ENCODE peak calls at places on chromosome 21, in five cellular contexts. One of them, this sample, is unnamed.
A peak's percentile ranks its signal among the peaks of the same experiment; 100 is the strongest.

GRCh38 chr21:38958940-38959685 is 153.4 kb downstream of the ETS2 start:
- DNase-seq in colonic mucosa: peak; percentile 62
- DNase-seq in nephron progenitor cell: no peak
- DNase-seq in stimulated activated CD4-positive, alpha-beta T cell treated with anti-CD3 and anti-CD28 coated beads, Interleukin-12 subunit alpha, Interleukin-12 subunit beta, amount 100 ng/mL, for 4 hours: no peak
- DNase-seq in NCI-H1105 treated with DMSO at 0.1 percent for 48 hours: no peak
- DNase-seq in this sample: no peak

GRCh38 chr21:45448810-45449657 is 44.1 kb downstream of the COL18A1 start:
- DNase-seq in colonic mucosa: no peak
- DNase-seq in nephron progenitor cell: peak; percentile 30
- DNase-seq in stimulated activated CD4-positive, alpha-beta T cell treated with anti-CD3 and anti-CD28 coated beads, Interleukin-12 subunit alpha, Interleukin-12 subunit beta, amount 100 ng/mL, for 4 hours: no peak
- DNase-seq in NCI-H1105 treated with DMSO at 0.1 percent for 48 hours: no peak
- DNase-seq in this sample: no peak

GRCh38 chr21:26572668-26573381 is at the start of gene CYYR1:
- DNase-seq in colonic mucosa: no peak
- DNase-seq in nephron progenitor cell: peak; percentile 83
- DNase-seq in stimulated activated CD4-positive, alpha-beta T cell treated with anti-CD3 and anti-CD28 coated beads, Interleukin-12 subunit alpha, Interleukin-12 subunit beta, amount 100 ng/mL, for 4 hours: no peak
- DNase-seq in NCI-H1105 treated with DMSO at 0.1 percent for 48 hours: no peak
- DNase-seq in this sample: no peak

GRCh38 chr21:46150073-46150472 is 5.3 kb downstream of the FTCD start:
- DNase-seq in colonic mucosa: no peak
- DNase-seq in nephron progenitor cell: peak; percentile 3
- DNase-seq in stimulated activated CD4-positive, alpha-beta T cell treated with anti-CD3 and anti-CD28 coated beads, Interleukin-12 subunit alpha, Interleukin-12 subunit beta, amount 100 ng/mL, for 4 hours: no peak
- DNase-seq in NCI-H1105 treated with DMSO at 0.1 percent for 48 hours: no peak
- DNase-seq in this sample: no peak

GRCh38 chr21:33401617-33401967 is 1.6 kb upstream of the IFNGR2 start:
- DNase-seq in colonic mucosa: no peak
- DNase-seq in nephron progenitor cell: no peak
- DNase-seq in stimulated activated CD4-positive, alpha-beta T cell treated with anti-CD3 and anti-CD28 coated beads, Interleukin-12 subunit alpha, Interleukin-12 subunit beta, amount 100 ng/mL, for 4 hours: no peak
- DNase-seq in NCI-H1105 treated with DMSO at 0.1 percent for 48 hours: no peak
- DNase-seq in this sample: no peak

GRCh38 chr21:46517361-46517760 is 58.7 kb downstream of the DIP2A start:
- DNase-seq in colonic mucosa: no peak
- DNase-seq in nephron progenitor cell: no peak
- DNase-seq in stimulated activated CD4-positive, alpha-beta T cell treated with anti-CD3 and anti-CD28 coated beads, Interleukin-12 subunit alpha, Interleukin-12 subunit beta, amount 100 ng/mL, for 4 hours: no peak
- DNase-seq in NCI-H1105 treated with DMSO at 0.1 percent for 48 hours: no peak
- DNase-seq in this sample: no peak

GRCh38 chr21:33657124-33657842 is 15.0 kb downstream of the ITSN1 start:
- DNase-seq in colonic mucosa: peak; percentile 22
- DNase-seq in nephron progenitor cell: no peak
- DNase-seq in stimulated activated CD4-positive, alpha-beta T cell treated with anti-CD3 and anti-CD28 coated beads, Interleukin-12 subunit alpha, Interleukin-12 subunit beta, amount 100 ng/mL, for 4 hours: no peak
- DNase-seq in NCI-H1105 treated with DMSO at 0.1 percent for 48 hours: no peak
- DNase-seq in this sample: no peak

GRCh38 chr21:26784974-26785373 is 60.2 kb downstream of the ADAMTS1 start:
- DNase-seq in colonic mucosa: no peak
- DNase-seq in nephron progenitor cell: no peak
- DNase-seq in stimulated activated CD4-positive, alpha-beta T cell treated with anti-CD3 and anti-CD28 coated beads, Interleukin-12 subunit alpha, Interleukin-12 subunit beta, amount 100 ng/mL, for 4 hours: no peak
- DNase-seq in NCI-H1105 treated with DMSO at 0.1 percent for 48 hours: no peak
- DNase-seq in this sample: no peak

GRCh38 chr21:34881894-34882371 is 167.2 kb downstream of the RUNX1 start:
- DNase-seq in colonic mucosa: peak; percentile 14
- DNase-seq in nephron progenitor cell: no peak
- DNase-seq in stimulated activated CD4-positive, alpha-beta T cell treated with anti-CD3 and anti-CD28 coated beads, Interleukin-12 subunit alpha, Interleukin-12 subunit beta, amount 100 ng/mL, for 4 hours: no peak
- DNase-seq in NCI-H1105 treated with DMSO at 0.1 percent for 48 hours: no peak
- DNase-seq in this sample: no peak

GRCh38 chr21:17925000-17925610 is 105.9 kb upstream of the C21orf91 start:
- DNase-seq in colonic mucosa: peak; percentile 58
- DNase-seq in nephron progenitor cell: peak; percentile 56
- DNase-seq in stimulated activated CD4-positive, alpha-beta T cell treated with anti-CD3 and anti-CD28 coated beads, Interleukin-12 subunit alpha, Interleukin-12 subunit beta, amount 100 ng/mL, for 4 hours: peak; percentile 28
- DNase-seq in NCI-H1105 treated with DMSO at 0.1 percent for 48 hours: peak; percentile 78
- DNase-seq in this sample: peak; percentile 9

GRCh38 chr21:46110499-46111192 is 12.7 kb downstream of the COL6A2 start:
- DNase-seq in colonic mucosa: peak; percentile 15
- DNase-seq in nephron progenitor cell: no peak
- DNase-seq in stimulated activated CD4-positive, alpha-beta T cell treated with anti-CD3 and anti-CD28 coated beads, Interleukin-12 subunit alpha, Interleukin-12 subunit beta, amount 100 ng/mL, for 4 hours: no peak
- DNase-seq in NCI-H1105 treated with DMSO at 0.1 percent for 48 hours: no peak
- DNase-seq in this sample: no peak

GRCh38 chr21:33388188-33388587 is 15.0 kb upstream of the IFNGR2 start:
- DNase-seq in colonic mucosa: no peak
- DNase-seq in nephron progenitor cell: no peak
- DNase-seq in stimulated activated CD4-positive, alpha-beta T cell treated with anti-CD3 and anti-CD28 coated beads, Interleukin-12 subunit alpha, Interleukin-12 subunit beta, amount 100 ng/mL, for 4 hours: no peak
- DNase-seq in NCI-H1105 treated with DMSO at 0.1 percent for 48 hours: no peak
- DNase-seq in this sample: no peak

GRCh38 chr21:38771536-38771935 is 34.2 kb upstream of the ETS2 start:
- DNase-seq in colonic mucosa: no peak
- DNase-seq in nephron progenitor cell: no peak
- DNase-seq in stimulated activated CD4-positive, alpha-beta T cell treated with anti-CD3 and anti-CD28 coated beads, Interleukin-12 subunit alpha, Interleukin-12 subunit beta, amount 100 ng/mL, for 4 hours: no peak
- DNase-seq in NCI-H1105 treated with DMSO at 0.1 percent for 48 hours: no peak
- DNase-seq in this sample: no peak

GRCh38 chr21:34936299-34936698 is 112.8 kb downstream of the RUNX1 start:
- DNase-seq in colonic mucosa: no peak
- DNase-seq in nephron progenitor cell: no peak
- DNase-seq in stimulated activated CD4-positive, alpha-beta T cell treated with anti-CD3 and anti-CD28 coated beads, Interleukin-12 subunit alpha, Interleukin-12 subunit beta, amount 100 ng/mL, for 4 hours: no peak
- DNase-seq in NCI-H1105 treated with DMSO at 0.1 percent for 48 hours: no peak
- DNase-seq in this sample: no peak

GRCh38 chr21:36643374-36644250 is 55.3 kb upstream of the SIM2 start:
- DNase-seq in colonic mucosa: no peak
- DNase-seq in nephron progenitor cell: no peak
- DNase-seq in stimulated activated CD4-positive, alpha-beta T cell treated with anti-CD3 and anti-CD28 coated beads, Interleukin-12 subunit alpha, Interleukin-12 subunit beta, amount 100 ng/mL, for 4 hours: no peak
- DNase-seq in NCI-H1105 treated with DMSO at 0.1 percent for 48 hours: no peak
- DNase-seq in this sample: no peak

GRCh38 chr21:33578214-33578613 is 10.3 kb downstream of the DONSON start:
- DNase-seq in colonic mucosa: no peak
- DNase-seq in nephron progenitor cell: no peak
- DNase-seq in stimulated activated CD4-positive, alpha-beta T cell treated with anti-CD3 and anti-CD28 coated beads, Interleukin-12 subunit alpha, Interleukin-12 subunit beta, amount 100 ng/mL, for 4 hours: no peak
- DNase-seq in NCI-H1105 treated with DMSO at 0.1 percent for 48 hours: no peak
- DNase-seq in this sample: no peak

GRCh38 chr21:36992671-36993070 is 13.8 kb upstream of the RIPPLY3 start:
- DNase-seq in colonic mucosa: no peak
- DNase-seq in nephron progenitor cell: no peak
- DNase-seq in stimulated activated CD4-positive, alpha-beta T cell treated with anti-CD3 and anti-CD28 coated beads, Interleukin-12 subunit alpha, Interleukin-12 subunit beta, amount 100 ng/mL, for 4 hours: no peak
- DNase-seq in NCI-H1105 treated with DMSO at 0.1 percent for 48 hours: no peak
- DNase-seq in this sample: no peak

GRCh38 chr21:14403681-14404318 is 20.9 kb upstream of the HSPA13 start:
- DNase-seq in colonic mucosa: no peak
- DNase-seq in nephron progenitor cell: no peak
- DNase-seq in stimulated activated CD4-positive, alpha-beta T cell treated with anti-CD3 and anti-CD28 coated beads, Interleukin-12 subunit alpha, Interleukin-12 subunit beta, amount 100 ng/mL, for 4 hours: no peak
- DNase-seq in NCI-H1105 treated with DMSO at 0.1 percent for 48 hours: peak; percentile 58
- DNase-seq in this sample: peak; percentile 5

GRCh38 chr21:46545363-46545762 is 59.5 kb downstream of the S100B start:
- DNase-seq in colonic mucosa: no peak
- DNase-seq in nephron progenitor cell: no peak
- DNase-seq in stimulated activated CD4-positive, alpha-beta T cell treated with anti-CD3 and anti-CD28 coated beads, Interleukin-12 subunit alpha, Interleukin-12 subunit beta, amount 100 ng/mL, for 4 hours: no peak
- DNase-seq in NCI-H1105 treated with DMSO at 0.1 percent for 48 hours: no peak
- DNase-seq in this sample: no peak

GRCh38 chr21:14306143-14306907 is 76.6 kb downstream of the HSPA13 start:
- DNase-seq in colonic mucosa: no peak
- DNase-seq in nephron progenitor cell: no peak
- DNase-seq in stimulated activated CD4-positive, alpha-beta T cell treated with anti-CD3 and anti-CD28 coated beads, Interleukin-12 subunit alpha, Interleukin-12 subunit beta, amount 100 ng/mL, for 4 hours: no peak
- DNase-seq in NCI-H1105 treated with DMSO at 0.1 percent for 48 hours: peak; percentile 6
- DNase-seq in this sample: no peak

GRCh38 chr21:45142469-45142868 is 68.1 kb downstream of the ADARB1 start:
- DNase-seq in colonic mucosa: no peak
- DNase-seq in nephron progenitor cell: no peak
- DNase-seq in stimulated activated CD4-positive, alpha-beta T cell treated with anti-CD3 and anti-CD28 coated beads, Interleukin-12 subunit alpha, Interleukin-12 subunit beta, amount 100 ng/mL, for 4 hours: no peak
- DNase-seq in NCI-H1105 treated with DMSO at 0.1 percent for 48 hours: no peak
- DNase-seq in this sample: no peak

GRCh38 chr21:46081862-46082637 is 15.9 kb upstream of the COL6A2 start:
- DNase-seq in colonic mucosa: no peak
- DNase-seq in nephron progenitor cell: no peak
- DNase-seq in stimulated activated CD4-positive, alpha-beta T cell treated with anti-CD3 and anti-CD28 coated beads, Interleukin-12 subunit alpha, Interleukin-12 subunit beta, amount 100 ng/mL, for 4 hours: no peak
- DNase-seq in NCI-H1105 treated with DMSO at 0.1 percent for 48 hours: no peak
- DNase-seq in this sample: no peak

GRCh38 chr21:46411236-46411635 is 47.5 kb upstream of the DIP2A start:
- DNase-seq in colonic mucosa: no peak
- DNase-seq in nephron progenitor cell: no peak
- DNase-seq in stimulated activated CD4-positive, alpha-beta T cell treated with anti-CD3 and anti-CD28 coated beads, Interleukin-12 subunit alpha, Interleukin-12 subunit beta, amount 100 ng/mL, for 4 hours: no peak
- DNase-seq in NCI-H1105 treated with DMSO at 0.1 percent for 48 hours: no peak
- DNase-seq in this sample: no peak

GRCh38 chr21:21688877-21689276 is 690.7 kb downstream of the NCAM2 start:
- DNase-seq in colonic mucosa: no peak
- DNase-seq in nephron progenitor cell: peak; percentile 21
- DNase-seq in stimulated activated CD4-positive, alpha-beta T cell treated with anti-CD3 and anti-CD28 coated beads, Interleukin-12 subunit alpha, Interleukin-12 subunit beta, amount 100 ng/mL, for 4 hours: no peak
- DNase-seq in NCI-H1105 treated with DMSO at 0.1 percent for 48 hours: peak; percentile 26
- DNase-seq in this sample: no peak

GRCh38 chr21:41957991-41958766 is 4.4 kb upstream of the C2CD2 start:
- DNase-seq in colonic mucosa: peak; percentile 51
- DNase-seq in nephron progenitor cell: no peak
- DNase-seq in stimulated activated CD4-positive, alpha-beta T cell treated with anti-CD3 and anti-CD28 coated beads, Interleukin-12 subunit alpha, Interleukin-12 subunit beta, amount 100 ng/mL, for 4 hours: no peak
- DNase-seq in NCI-H1105 treated with DMSO at 0.1 percent for 48 hours: peak; percentile 50
- DNase-seq in this sample: no peak

GRCh38 chr21:35284199-35284598 is 235.1 kb upstream of the RUNX1 start:
- DNase-seq in colonic mucosa: no peak
- DNase-seq in nephron progenitor cell: no peak
- DNase-seq in stimulated activated CD4-positive, alpha-beta T cell treated with anti-CD3 and anti-CD28 coated beads, Interleukin-12 subunit alpha, Interleukin-12 subunit beta, amount 100 ng/mL, for 4 hours: no peak
- DNase-seq in NCI-H1105 treated with DMSO at 0.1 percent for 48 hours: no peak
- DNase-seq in this sample: no peak

GRCh38 chr21:33687634-33688033 is 45.3 kb downstream of the ITSN1 start:
- DNase-seq in colonic mucosa: no peak
- DNase-seq in nephron progenitor cell: no peak
- DNase-seq in stimulated activated CD4-positive, alpha-beta T cell treated with anti-CD3 and anti-CD28 coated beads, Interleukin-12 subunit alpha, Interleukin-12 subunit beta, amount 100 ng/mL, for 4 hours: no peak
- DNase-seq in NCI-H1105 treated with DMSO at 0.1 percent for 48 hours: no peak
- DNase-seq in this sample: no peak

GRCh38 chr21:34693192-34693810 is 24.5 kb downstream of the CLIC6 start:
- DNase-seq in colonic mucosa: peak; percentile 72
- DNase-seq in nephron progenitor cell: peak; percentile 42
- DNase-seq in stimulated activated CD4-positive, alpha-beta T cell treated with anti-CD3 and anti-CD28 coated beads, Interleukin-12 subunit alpha, Interleukin-12 subunit beta, amount 100 ng/mL, for 4 hours: peak; percentile 21
- DNase-seq in NCI-H1105 treated with DMSO at 0.1 percent for 48 hours: peak; percentile 59
- DNase-seq in this sample: peak; percentile 16

This sample was measured in GDM1.